ENCODE peak calls at places on chromosomes 16 and 17, in nine cellular contexts. One of them, this sample, is unnamed. For H3K9me3 and H3K27me3, the result is how much of the 10 kb centered on the place peaks cover.

GRCh38 chr17:45371414-45372324 is 54.8 kb upstream of the MAP3K14 start:
- DNase-seq in left ventricle myocardium inferior: peak
- DNase-seq in right cardiac atrium: peak
- DNase-seq in pancreas: peak
- DNase-seq in GM23248: peak
- DNase-seq in mesenchymal stem cell: peak
- DNase-seq in lower lobe of right lung: peak
- DNase-seq in keratinocyte: peak
- DNase-seq in spleen: peak
- DNase-seq in this sample: peak

GRCh38 chr16:82629441-82630027 is 2.8 kb downstream of the CDH13 start:
- DNase-seq in left ventricle myocardium inferior: no peak
- DNase-seq in spleen: no peak
- DNase-seq in mesenchymal stem cell: peak
- DNase-seq in pancreas: no peak
- DNase-seq in lower lobe of right lung: no peak
- DNase-seq in GM23248: peak
- DNase-seq in right cardiac atrium: no peak
- DNase-seq in keratinocyte: peak
- DNase-seq in this sample: no peak

GRCh38 chr16:10871157-10871991 is 5.6 kb upstream of the CIITA start:
- DNase-seq in GM23248: peak
- DNase-seq in lower lobe of right lung: peak
- DNase-seq in keratinocyte: no peak
- DNase-seq in spleen: peak
- DNase-seq in pancreas: peak
- DNase-seq in left ventricle myocardium inferior: no peak
- DNase-seq in right cardiac atrium: peak
- DNase-seq in mesenchymal stem cell: peak
- DNase-seq in this sample: no peak

GRCh38 chr17:18896146-18896545 is 38.2 kb downstream of the PRPSAP2 start:
- DNase-seq in pancreas: no peak
- DNase-seq in right cardiac atrium: no peak
- DNase-seq in mesenchymal stem cell: peak
- DNase-seq in spleen: no peak
- DNase-seq in left ventricle myocardium inferior: no peak
- DNase-seq in GM23248: no peak
- DNase-seq in keratinocyte: no peak
- DNase-seq in lower lobe of right lung: no peak
- DNase-seq in this sample: no peak

GRCh38 chr17:80145076-80146075 is 1.6 kb downstream of the EIF4A3 start:
- DNase-seq in lower lobe of right lung: no peak
- DNase-seq in GM23248: peak
- DNase-seq in keratinocyte: no peak
- DNase-seq in pancreas: no peak
- DNase-seq in mesenchymal stem cell: no peak
- DNase-seq in left ventricle myocardium inferior: no peak
- DNase-seq in right cardiac atrium: no peak
- DNase-seq in spleen: no peak
- DNase-seq in this sample: no peak

GRCh38 chr16:69526831-69527655 is 38.7 kb upstream of the NFAT5 start:
- DNase-seq in lower lobe of right lung: no peak
- DNase-seq in right cardiac atrium: no peak
- DNase-seq in GM23248: no peak
- DNase-seq in pancreas: no peak
- DNase-seq in spleen: no peak
- DNase-seq in left ventricle myocardium inferior: no peak
- DNase-seq in keratinocyte: no peak
- DNase-seq in mesenchymal stem cell: no peak
- DNase-seq in this sample: no peak

GRCh38 chr16:30559690-30560089 is 1.5 kb upstream of the ZNF764 start:
- DNase-seq in spleen: no peak
- DNase-seq in left ventricle myocardium inferior: no peak
- DNase-seq in mesenchymal stem cell: no peak
- DNase-seq in GM23248: no peak
- DNase-seq in right cardiac atrium: no peak
- DNase-seq in lower lobe of right lung: no peak
- DNase-seq in pancreas: no peak
- DNase-seq in keratinocyte: no peak
- DNase-seq in this sample: no peak

GRCh38 chr16:80792031-80792430 is 12.4 kb downstream of the CDYL2 start:
- DNase-seq in mesenchymal stem cell: no peak
- DNase-seq in pancreas: no peak
- DNase-seq in right cardiac atrium: no peak
- DNase-seq in left ventricle myocardium inferior: no peak
- DNase-seq in keratinocyte: no peak
- DNase-seq in spleen: no peak
- DNase-seq in GM23248: no peak
- DNase-seq in lower lobe of right lung: no peak
- DNase-seq in this sample: no peak

GRCh38 chr17:17386143-17386800 is 83.1 kb downstream of the NT5M start:
- DNase-seq in GM23248: no peak
- DNase-seq in right cardiac atrium: no peak
- DNase-seq in pancreas: no peak
- DNase-seq in spleen: peak
- DNase-seq in lower lobe of right lung: no peak
- DNase-seq in keratinocyte: no peak
- DNase-seq in left ventricle myocardium inferior: peak
- DNase-seq in mesenchymal stem cell: no peak
- DNase-seq in this sample: peak

GRCh38 chr17:77409282-77410161 is 268.8 kb downstream of the SEC14L1 start:
- DNase-seq in left ventricle myocardium inferior: peak
- DNase-seq in mesenchymal stem cell: peak
- DNase-seq in GM23248: peak
- DNase-seq in right cardiac atrium: peak
- DNase-seq in keratinocyte: no peak
- DNase-seq in pancreas: no peak
- DNase-seq in lower lobe of right lung: peak
- DNase-seq in spleen: no peak
- DNase-seq in this sample: peak

GRCh38 chr16:1026784-1027415 is 45.3 kb downstream of the SOX8 start:
- DNase-seq in keratinocyte: no peak
- DNase-seq in right cardiac atrium: no peak
- DNase-seq in pancreas: no peak
- DNase-seq in spleen: no peak
- DNase-seq in GM23248: no peak
- DNase-seq in left ventricle myocardium inferior: no peak
- DNase-seq in mesenchymal stem cell: no peak
- DNase-seq in lower lobe of right lung: no peak
- DNase-seq in this sample: no peak

GRCh38 chr17:56902350-56902749 is 11.5 kb downstream of the TRIM25 start:
- DNase-seq in keratinocyte: no peak
- DNase-seq in lower lobe of right lung: no peak
- DNase-seq in right cardiac atrium: no peak
- DNase-seq in GM23248: peak
- DNase-seq in pancreas: no peak
- DNase-seq in left ventricle myocardium inferior: no peak
- DNase-seq in spleen: no peak
- DNase-seq in mesenchymal stem cell: no peak
- DNase-seq in this sample: no peak

GRCh38 chr16:81097230-81097629 is 1.0 kb upstream of the GCSH start:
- DNase-seq in keratinocyte: no peak
- DNase-seq in left ventricle myocardium inferior: no peak
- DNase-seq in mesenchymal stem cell: no peak
- DNase-seq in pancreas: no peak
- DNase-seq in spleen: no peak
- DNase-seq in GM23248: no peak
- DNase-seq in right cardiac atrium: no peak
- DNase-seq in lower lobe of right lung: no peak
- DNase-seq in this sample: no peak

GRCh38 chr17:82859431-82860403 is 19.9 kb upstream of the ZNF750 start:
- DNase-seq in GM23248: peak
- DNase-seq in keratinocyte: no peak
- DNase-seq in right cardiac atrium: no peak
- DNase-seq in pancreas: no peak
- DNase-seq in left ventricle myocardium inferior: no peak
- DNase-seq in lower lobe of right lung: peak
- DNase-seq in spleen: peak
- DNase-seq in mesenchymal stem cell: peak
- DNase-seq in this sample: peak

DNA sequence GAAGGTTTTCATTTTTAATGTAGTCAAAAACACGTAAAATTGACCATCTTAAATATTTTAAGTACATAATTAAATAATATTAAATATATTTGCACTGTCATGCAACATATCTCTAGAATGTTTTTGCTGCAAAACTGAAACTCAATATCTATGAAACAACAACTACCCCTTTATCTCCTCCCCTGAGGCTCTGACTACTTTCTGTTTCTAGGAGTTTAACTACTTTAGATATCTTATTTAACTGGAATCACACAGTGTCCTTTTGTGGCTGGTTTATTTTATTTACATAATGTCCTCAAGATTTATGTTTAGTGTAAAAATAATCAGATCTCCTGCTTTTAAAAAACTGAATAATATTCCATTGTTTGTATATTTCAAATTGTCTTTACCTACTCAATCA is 2003.9 kb downstream of the TP53TG3F start:
- DNase-seq in right cardiac atrium: no peak
- DNase-seq in keratinocyte: no peak
- DNase-seq in left ventricle myocardium inferior: no peak
- DNase-seq in GM23248: no peak
- DNase-seq in pancreas: no peak
- DNase-seq in mesenchymal stem cell: no peak
- DNase-seq in lower lobe of right lung: no peak
- DNase-seq in spleen: no peak
- DNase-seq in this sample: no peak
- H3K9me3 ChIP-seq in right cardiac atrium: under half
- H3K9me3 ChIP-seq in keratinocyte: under half
- H3K9me3 ChIP-seq in left ventricle myocardium inferior: under half
- H3K9me3 ChIP-seq in GM23248: under half
- H3K9me3 ChIP-seq in pancreas: under half
- H3K9me3 ChIP-seq in mesenchymal stem cell: half or more
- H3K9me3 ChIP-seq in lower lobe of right lung: under half
- H3K9me3 ChIP-seq in spleen: half or more
- H3K9me3 ChIP-seq in this sample: under half

GRCh38 chr16:77700846-77701245 is 21.5 kb upstream of the NUDT7 start:
- DNase-seq in mesenchymal stem cell: no peak
- DNase-seq in pancreas: no peak
- DNase-seq in keratinocyte: no peak
- DNase-seq in left ventricle myocardium inferior: no peak
- DNase-seq in GM23248: no peak
- DNase-seq in right cardiac atrium: no peak
- DNase-seq in spleen: no peak
- DNase-seq in lower lobe of right lung: no peak
- DNase-seq in this sample: no peak

GRCh38 chr16:77692612-77693011 is 29.7 kb upstream of the NUDT7 start:
- DNase-seq in pancreas: no peak
- DNase-seq in mesenchymal stem cell: no peak
- DNase-seq in keratinocyte: no peak
- DNase-seq in left ventricle myocardium inferior: no peak
- DNase-seq in lower lobe of right lung: no peak
- DNase-seq in GM23248: no peak
- DNase-seq in right cardiac atrium: no peak
- DNase-seq in spleen: no peak
- DNase-seq in this sample: no peak

GRCh38 chr16:77690416-77690815 is 31.9 kb upstream of the NUDT7 start:
- DNase-seq in mesenchymal stem cell: no peak
- DNase-seq in spleen: no peak
- DNase-seq in keratinocyte: no peak
- DNase-seq in lower lobe of right lung: no peak
- DNase-seq in left ventricle myocardium inferior: no peak
- DNase-seq in right cardiac atrium: no peak
- DNase-seq in pancreas: no peak
- DNase-seq in GM23248: no peak
- DNase-seq in this sample: no peak

DNA sequence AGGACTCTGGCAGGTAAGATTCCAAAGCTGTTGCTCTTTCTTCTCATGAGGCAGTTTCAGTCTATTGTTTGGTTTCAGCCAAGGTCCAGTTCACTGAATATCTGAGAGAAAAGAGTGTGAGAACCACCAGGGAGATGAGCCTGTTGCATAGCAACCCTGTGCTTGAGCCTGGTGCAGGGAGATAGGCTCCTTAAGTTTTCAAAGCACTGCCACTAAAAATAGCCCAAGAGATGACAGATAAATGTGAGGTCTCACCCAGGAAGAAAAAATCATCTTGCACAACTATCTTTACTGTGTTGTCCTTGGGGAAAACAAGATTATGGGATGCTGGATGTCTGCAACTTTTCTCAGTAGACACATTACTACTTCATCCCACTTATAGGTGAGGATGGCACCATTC is 26.2 kb upstream of the NUDT7 start:
- DNase-seq in right cardiac atrium: no peak
- DNase-seq in pancreas: no peak
- DNase-seq in lower lobe of right lung: no peak
- DNase-seq in keratinocyte: no peak
- DNase-seq in spleen: no peak
- DNase-seq in mesenchymal stem cell: peak
- DNase-seq in GM23248: no peak
- DNase-seq in left ventricle myocardium inferior: no peak
- DNase-seq in this sample: no peak
- H3K27me3 ChIP-seq in right cardiac atrium: under half
- H3K27me3 ChIP-seq in pancreas: under half
- H3K27me3 ChIP-seq in lower lobe of right lung: under half
- H3K27me3 ChIP-seq in keratinocyte: under half
- H3K27me3 ChIP-seq in spleen: under half
- H3K27me3 ChIP-seq in mesenchymal stem cell: under half
- H3K27me3 ChIP-seq in GM23248: under half
- H3K27me3 ChIP-seq in left ventricle myocardium inferior: under half
- H3K27me3 ChIP-seq in this sample: under half

DNA sequence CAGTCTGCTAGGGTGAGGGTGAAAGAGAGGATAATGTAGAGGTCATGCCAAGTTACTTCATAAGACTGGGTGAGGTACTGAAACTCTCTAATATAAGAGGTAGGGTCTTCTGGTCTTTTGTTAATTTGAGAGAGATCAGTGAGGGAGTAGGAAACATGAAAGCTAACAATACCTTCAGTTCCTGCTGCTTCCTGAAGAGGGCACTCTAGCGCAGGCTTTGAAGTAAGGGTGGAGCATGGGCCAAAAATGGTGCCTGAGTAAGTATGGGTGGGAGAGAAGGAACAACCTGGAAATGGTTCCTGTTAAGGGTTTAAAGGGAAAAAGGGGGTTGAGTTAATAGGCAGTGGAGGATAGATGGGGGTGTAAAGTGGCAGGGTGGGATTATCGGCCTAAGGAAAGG is 2449.5 kb downstream of the TP53TG3F start:
- DNase-seq in right cardiac atrium: no peak
- DNase-seq in spleen: no peak
- DNase-seq in lower lobe of right lung: no peak
- DNase-seq in pancreas: no peak
- DNase-seq in left ventricle myocardium inferior: no peak
- DNase-seq in GM23248: no peak
- DNase-seq in keratinocyte: no peak
- DNase-seq in mesenchymal stem cell: no peak
- DNase-seq in this sample: no peak
- H3K9me3 ChIP-seq in right cardiac atrium: under half
- H3K9me3 ChIP-seq in spleen: half or more
- H3K9me3 ChIP-seq in lower lobe of right lung: under half
- H3K9me3 ChIP-seq in pancreas: under half
- H3K9me3 ChIP-seq in left ventricle myocardium inferior: under half
- H3K9me3 ChIP-seq in GM23248: under half
- H3K9me3 ChIP-seq in keratinocyte: under half
- H3K9me3 ChIP-seq in mesenchymal stem cell: under half
- H3K9me3 ChIP-seq in this sample: under half

DNA sequence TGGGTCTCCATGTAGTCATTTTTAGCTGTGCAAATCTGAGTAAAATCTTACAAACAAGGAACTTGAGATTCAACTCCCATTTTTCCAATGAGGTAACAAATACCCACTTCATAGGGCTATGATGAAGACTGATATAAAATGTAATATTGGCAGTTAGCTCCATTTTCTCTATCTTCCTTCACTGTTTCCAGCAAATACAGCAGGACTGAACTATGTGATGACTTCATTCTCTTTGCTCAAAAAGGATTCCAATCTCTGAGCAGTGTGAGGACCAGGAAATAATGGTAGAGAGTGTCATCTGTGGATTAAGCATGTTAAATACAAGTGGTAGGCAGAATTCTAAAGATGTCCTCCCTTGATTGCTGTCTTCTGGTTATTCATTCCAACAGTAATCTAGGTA is 18.3 kb downstream of the RND2 start:
- DNase-seq in spleen: no peak
- DNase-seq in pancreas: no peak
- DNase-seq in lower lobe of right lung: no peak
- DNase-seq in keratinocyte: no peak
- DNase-seq in mesenchymal stem cell: no peak
- DNase-seq in left ventricle myocardium inferior: no peak
- DNase-seq in right cardiac atrium: no peak
- DNase-seq in GM23248: peak
- DNase-seq in this sample: no peak
- H3K27me3 ChIP-seq in spleen: under half
- H3K27me3 ChIP-seq in pancreas: under half
- H3K27me3 ChIP-seq in lower lobe of right lung: under half
- H3K27me3 ChIP-seq in keratinocyte: under half
- H3K27me3 ChIP-seq in mesenchymal stem cell: under half
- H3K27me3 ChIP-seq in left ventricle myocardium inferior: under half
- H3K27me3 ChIP-seq in right cardiac atrium: under half
- H3K27me3 ChIP-seq in GM23248: under half
- H3K27me3 ChIP-seq in this sample: under half

This sample was measured in aorta.